ENCODE peak calls at places on chromosome 13, in nine cellular contexts. E is uterus, D is upper lobe of right lung, S is neural progenitor cell, L is BJ, R is transverse colon, H is adipocyte, Y is lung, J is mammary epithelial cell. I is an unnamed sample. For H3K36me3, the result is how much of the 10 kb centered on the place peaks cover.

GRCh38 chr13:65112123-65113075 is 2117.7 kb downstream of the PCDH9 start:
- DNase-seq in S (no peak), L (peak), Y (no peak), R (no peak), E (no peak), J (no peak), D (no peak), H (peak), I (no peak)

GRCh38 chr13:34678154-34678553 is 263.9 kb upstream of the NBEA start:
- DNase-seq in H (peak), S (no peak), L (no peak), D (no peak), R (no peak), Y (no peak), E (no peak), J (peak), I (no peak)

GRCh38 chr13:57437587-57437986 is 194.0 kb upstream of the PCDH17 start:
- DNase-seq in Y (no peak), R (no peak), D (no peak), E (no peak), S (no peak), H (no peak), J (no peak), L (no peak), I (no peak)

GRCh38 chr13:79861731-79862130 is 380.8 kb downstream of the NDFIP2 start:
- DNase-seq in H (no peak), R (peak), E (no peak), J (no peak), L (no peak), D (no peak), Y (no peak), S (no peak), I (no peak)

GRCh38 chr13:30148171-30148754 is 159.1 kb downstream of the KATNAL1 start:
- DNase-seq in D (no peak), S (no peak), E (no peak), H (no peak), Y (no peak), L (no peak), R (no peak), J (no peak), I (no peak)

GRCh38 chr13:105611424-105611823 is 924.0 kb downstream of the EFNB2 start:
- DNase-seq in E (no peak), L (no peak), H (peak), R (no peak), S (no peak), J (peak), D (no peak), Y (no peak), I (no peak)

GRCh38 chr13:30832377-30832776 is 73.7 kb upstream of the MEDAG start:
- DNase-seq in J (no peak), R (peak), S (no peak), Y (no peak), H (no peak), L (no peak), D (no peak), E (no peak), I (no peak)

GRCh38 chr13:30363725-30364124 is 56.4 kb upstream of the KATNAL1 start:
- DNase-seq in H (no peak), S (no peak), J (no peak), R (no peak), E (no peak), D (no peak), Y (no peak), L (no peak), I (no peak)

GRCh38 chr13:94617389-94618000 is 15.8 kb downstream of the GPR180 start:
- DNase-seq in E (no peak), H (peak), J (no peak), D (no peak), Y (no peak), L (no peak), S (no peak), R (no peak), I (no peak)

DNA sequence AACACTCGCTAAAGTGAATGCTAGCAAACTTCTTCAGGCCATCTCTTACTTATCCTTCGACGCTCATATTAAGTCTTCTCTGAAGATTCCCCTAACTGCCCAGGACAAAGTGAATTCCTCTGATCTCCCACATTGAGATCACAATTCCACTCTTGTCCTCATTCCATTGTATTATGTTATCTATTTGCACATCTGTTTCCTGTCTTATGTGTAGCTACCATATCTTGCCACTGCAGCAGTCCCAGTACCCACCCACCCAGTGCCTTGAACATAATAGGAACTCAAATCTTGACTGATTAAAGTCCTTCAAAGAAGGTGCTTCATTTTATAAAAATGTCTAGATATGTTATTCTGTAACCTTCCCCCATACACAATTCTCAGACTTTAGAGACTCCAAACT is 702.3 kb downstream of the DIAPH3 start:
- DNase-seq in Y (no peak), L (no peak), J (no peak), H (no peak), E (no peak), D (no peak), S (no peak), R (no peak), I (no peak)
- H3K36me3 ChIP-seq in Y (under half), L (under half), J (under half), H (under half), E (under half), D (under half), S (under half), R (under half), I (under half)

GRCh38 chr13:35687336-35687735 is 210.8 kb upstream of the MAB21L1 start:
- DNase-seq in L (no peak), Y (no peak), R (no peak), E (no peak), D (no peak), H (no peak), S (no peak), J (no peak), I (no peak)
- H3K36me3 ChIP-seq in L (under half), Y (under half), R (under half), E (under half), D (under half), H (under half), S (under half), J (under half), I (under half)

GRCh38 chr13:98877936-98878335 is 99.9 kb downstream of the DOCK9 start:
- DNase-seq in J (no peak), Y (no peak), L (no peak), E (no peak), R (no peak), D (no peak), H (no peak), S (no peak), I (no peak)

GRCh38 chr13:98877466-98877865 is 100.4 kb downstream of the DOCK9 start:
- DNase-seq in L (no peak), R (no peak), S (no peak), E (no peak), D (no peak), J (no peak), H (no peak), Y (no peak), I (no peak)

GRCh38 chr13:98873377-98874028 is 104.4 kb downstream of the DOCK9 start:
- DNase-seq in E (no peak), J (no peak), D (no peak), R (no peak), L (no peak), Y (no peak), S (no peak), H (no peak), I (no peak)

GRCh38 chr13:98874029-98874397 is 103.9 kb downstream of the DOCK9 start:
- DNase-seq in L (no peak), E (no peak), Y (no peak), S (no peak), D (no peak), R (no peak), J (no peak), H (no peak), I (no peak)

GRCh38 chr13:98875146-98875729 is 102.6 kb downstream of the DOCK9 start:
- DNase-seq in E (no peak), Y (no peak), H (no peak), D (no peak), S (no peak), L (no peak), J (no peak), R (no peak), I (no peak)
- H3K36me3 ChIP-seq in E (under half), Y (under half), H (under half), D (half or more), S (under half), L (under half), J (under half), R (under half), I (under half)

GRCh38 chr13:98413796-98414195 is 163.1 kb downstream of the STK24 start:
- DNase-seq in L (no peak), R (no peak), Y (no peak), S (no peak), H (no peak), J (no peak), E (no peak), D (no peak), I (no peak)
- H3K36me3 ChIP-seq in L (under half), R (under half), Y (under half), S (under half), H (under half), J (under half), E (under half), D (under half), I (under half)

DNA sequence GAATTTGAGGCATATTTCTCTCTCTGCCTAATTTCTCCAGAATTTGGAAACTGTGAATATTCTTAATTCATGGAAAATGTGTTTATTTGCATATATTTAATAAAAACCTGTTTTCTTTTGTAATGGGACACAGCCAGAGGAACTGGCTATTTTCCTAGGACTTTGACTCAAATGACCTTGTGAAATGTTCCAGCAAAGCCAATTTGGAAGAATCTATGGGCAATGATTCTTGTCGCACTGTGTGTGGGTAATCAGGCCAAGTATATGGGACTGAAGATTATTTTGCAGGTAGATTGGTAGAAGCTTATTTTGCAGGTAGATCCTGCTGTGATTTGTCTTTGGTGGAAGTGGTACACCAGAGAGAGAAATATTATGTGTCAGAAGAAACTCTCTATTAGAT is 38.8 kb downstream of the SUCLA2 start:
- DNase-seq in S (no peak), L (no peak), Y (no peak), H (no peak), D (no peak), E (no peak), R (no peak), J (no peak), I (no peak)
- H3K36me3 ChIP-seq in S (half or more), L (under half), Y (under half), H (half or more), D (half or more), E (under half), R (under half), J (under half), I (half or more)

GRCh38 chr13:114264886-114265611 is 16.4 kb upstream of the UPF3A start:
- DNase-seq in Y (no peak), H (peak), E (no peak), L (no peak), D (no peak), J (peak), R (no peak), S (no peak), I (no peak)
- H3K36me3 ChIP-seq in Y (under half), H (half or more), E (under half), L (under half), D (half or more), J (under half), R (half or more), S (under half), I (half or more)

DNA sequence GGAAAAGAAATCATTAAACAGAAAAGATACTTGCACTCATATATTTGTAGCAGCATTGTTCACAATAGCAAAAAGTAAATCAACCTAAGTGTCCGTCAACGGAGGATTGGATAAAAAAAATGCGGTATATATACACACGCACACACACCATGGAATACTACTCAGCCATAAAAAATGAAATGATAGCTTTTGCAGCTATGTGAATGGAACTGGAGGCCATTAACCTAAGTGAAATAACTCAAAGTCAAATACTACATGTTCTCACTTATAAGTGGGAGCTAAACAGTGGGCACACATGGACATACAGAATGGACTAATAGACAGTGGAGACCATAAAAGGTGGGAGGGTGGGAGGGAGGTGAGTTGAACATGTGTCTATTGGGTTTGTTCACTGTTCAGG is 18.4 kb downstream of the WBP4 start:
- DNase-seq in L (no peak), E (no peak), H (no peak), S (no peak), D (no peak), J (no peak), Y (no peak), R (no peak), I (no peak)
- H3K36me3 ChIP-seq in L (under half), E (under half), H (half or more), S (under half), D (half or more), J (under half), Y (under half), R (half or more), I (half or more)

GRCh38 chr13:113472355-113473025 is 18.0 kb downstream of the DCUN1D2 start:
- DNase-seq in E (no peak), L (no peak), S (no peak), H (no peak), R (no peak), D (no peak), Y (no peak), J (no peak), I (no peak)

GRCh38 chr13:113475911-113476310 is 14.6 kb downstream of the DCUN1D2 start:
- DNase-seq in S (no peak), L (no peak), E (no peak), R (no peak), Y (no peak), H (no peak), J (no peak), D (no peak), I (no peak)

GRCh38 chr13:113476811-113477210 is 13.7 kb downstream of the DCUN1D2 start:
- DNase-seq in J (no peak), L (no peak), Y (no peak), S (no peak), E (no peak), D (no peak), R (no peak), H (no peak), I (no peak)

GRCh38 chr13:113474179-113474578 is 16.3 kb downstream of the DCUN1D2 start:
- DNase-seq in Y (peak), L (no peak), D (no peak), J (peak), E (no peak), R (peak), S (no peak), H (peak), I (no peak)

GRCh38 chr13:113475280-113475679 is 15.2 kb downstream of the DCUN1D2 start:
- DNase-seq in D (no peak), R (no peak), E (no peak), H (no peak), J (no peak), S (no peak), Y (no peak), L (no peak), I (no peak)
- H3K36me3 ChIP-seq in D (under half), R (under half), E (under half), H (half or more), J (under half), S (under half), Y (under half), L (under half), I (under half)

I was measured in MG63.